ENCODE peak calls at places on chromosomes 13 and 19, in four cellular contexts. I is cardiac muscle cell, U is breast epithelium, G is uterus. W is an unnamed sample.

GRCh38 chr19:32831611-32832010 is 38.0 kb downstream of the SLC7A9 start:
- DNase-seq in G (no peak), I (no peak), U (no peak), W (no peak)

GRCh38 chr13:34654682-34655081 is 287.4 kb upstream of the NBEA start:
- DNase-seq in U (no peak), I (peak; percentile 29), G (no peak), W (no peak)

GRCh38 chr19:39415111-39416046 is 2.9 kb downstream of the PLEKHG2 start:
- DNase-seq in I (no peak), U (no peak), G (peak; percentile 41), W (no peak)

GRCh38 chr13:49646688-49647087 is 18.4 kb downstream of the ARL11 start:
- DNase-seq in I (no peak), G (no peak), U (no peak), W (no peak)

GRCh38 chr19:50300814-50301606 is 28.2 kb downstream of the KCNC3 start:
- DNase-seq in U (no peak), I (peak; percentile 70), G (no peak), W (no peak)

GRCh38 chr19:41994521-41994971 is 516 bp upstream of the ATP1A3 start:
- DNase-seq in G (no peak), U (no peak), I (no peak), W (peak; percentile 48)

GRCh38 chr19:32208060-32208459 is 137.3 kb upstream of the ZNF507 start:
- DNase-seq in G (no peak), U (no peak), I (no peak), W (no peak)

GRCh38 chr13:110507678-110508381 is 53.7 kb downstream of the RAB20 start:
- DNase-seq in I (no peak), U (peak; percentile 60), G (no peak), W (no peak)

GRCh38 chr19:10368101-10368803 is 12.1 kb downstream of the TYK2 start:
- DNase-seq in U (no peak), G (no peak), I (no peak), W (no peak)

GRCh38 chr19:30214651-30215051 is 157.5 kb upstream of the ZNF536 start:
- DNase-seq in I (no peak), G (no peak), U (no peak), W (no peak)

GRCh38 chr19:38488811-38489481 is 55.5 kb downstream of the RYR1 start:
- DNase-seq in U (no peak), I (no peak), G (no peak), W (no peak)

GRCh38 chr13:48527955-48528354 is 4.9 kb downstream of the RCBTB2 start:
- DNase-seq in U (no peak), I (no peak), G (no peak), W (no peak)

GRCh38 chr13:23512762-23513395 is 57.3 kb upstream of the TNFRSF19 start:
- DNase-seq in I (no peak), U (no peak), G (no peak), W (no peak)

GRCh38 chr19:10747271-10747670 is 29.4 kb downstream of the DNM2 start:
- DNase-seq in I (no peak), U (no peak), G (no peak), W (no peak)

GRCh38 chr19:19033426-19034203 is at the start of the genes ARMC6 and SUGP2:
- DNase-seq in U (peak; percentile 75), G (peak; percentile 89), I (peak; percentile 91), W (peak; percentile 85)
- TF ChIP-seq CTCF in U (peak; percentile 45), G (peak; percentile 22), I (no peak), W (no peak)

GRCh38 chr19:2529473-2529918 is 53.6 kb downstream of the GADD45B start:
- DNase-seq in U (no peak), G (no peak), I (peak; percentile 70), W (no peak)

GRCh38 chr19:2524840-2525723 is 49.2 kb downstream of the GADD45B start:
- DNase-seq in G (no peak), I (peak; percentile 40), U (peak; percentile 63), W (no peak)

GRCh38 chr19:2527171-2527570 is 51.2 kb downstream of the GADD45B start:
- DNase-seq in I (no peak), G (no peak), U (no peak), W (no peak)

GRCh38 chr19:2527716-2528115 is 51.8 kb downstream of the GADD45B start:
- DNase-seq in U (no peak), G (no peak), I (no peak), W (no peak)

GRCh38 chr19:2528543-2529173 is 52.7 kb downstream of the GADD45B start:
- DNase-seq in I (no peak), G (no peak), U (peak; percentile 88), W (no peak)
- H3K27ac ChIP-seq in I (no peak overlapping the region), G (no peak overlapping the region), U (peak overlapping the region; percentile 88), W (no peak overlapping the region)

GRCh38 chr13:89880201-89880600 is 1467.3 kb upstream of the MIR17HG start:
- DNase-seq in G (no peak), U (no peak), I (no peak), W (no peak)

GRCh38 chr13:89878904-89879303 is 1468.6 kb upstream of the MIR17HG start:
- DNase-seq in I (no peak), U (no peak), G (no peak), W (no peak)

DNA sequence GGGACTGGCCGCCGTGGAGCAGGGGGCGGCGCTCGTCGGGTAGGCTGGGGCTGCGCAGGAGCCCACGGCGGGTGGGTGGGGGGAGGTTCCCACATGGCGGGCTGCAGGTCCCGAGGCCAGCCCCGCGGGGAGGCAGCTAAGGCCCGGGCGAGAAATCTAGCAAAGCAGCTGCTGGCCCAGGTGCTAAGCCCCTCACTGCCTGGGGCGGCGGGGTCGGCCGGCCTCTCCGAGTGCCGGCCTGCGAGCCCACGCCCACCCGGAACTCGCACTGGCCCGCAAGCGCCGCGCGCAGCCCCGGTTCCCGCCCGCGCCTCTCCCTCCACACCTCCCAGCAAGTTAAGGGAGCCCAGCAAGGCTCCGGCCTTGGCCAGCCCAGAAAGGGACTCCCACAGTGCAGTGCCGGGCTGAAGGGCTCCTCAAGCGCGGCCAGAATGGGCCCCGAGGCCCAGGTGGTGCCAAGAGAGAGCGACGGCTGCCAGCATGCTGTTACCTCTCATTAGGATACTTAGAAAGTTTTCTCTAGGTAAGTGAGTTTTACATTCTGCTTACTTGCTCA is 1463.5 kb upstream of the MIR17HG start:
- DNase-seq in U (no peak), G (no peak), I (no peak), W (no peak)
- TF ChIP-seq CTCF in U (no peak), G (no peak), I (no peak), W (no peak)

GRCh38 chr19:46422344-46422743 is 6.4 kb downstream of the PNMA8C start:
- DNase-seq in I (no peak), G (no peak), U (no peak), W (no peak)
- H3K27ac ChIP-seq in I (no peak overlapping the region), G (no peak overlapping the region), U (no peak overlapping the region), W (no peak overlapping the region)

DNA sequence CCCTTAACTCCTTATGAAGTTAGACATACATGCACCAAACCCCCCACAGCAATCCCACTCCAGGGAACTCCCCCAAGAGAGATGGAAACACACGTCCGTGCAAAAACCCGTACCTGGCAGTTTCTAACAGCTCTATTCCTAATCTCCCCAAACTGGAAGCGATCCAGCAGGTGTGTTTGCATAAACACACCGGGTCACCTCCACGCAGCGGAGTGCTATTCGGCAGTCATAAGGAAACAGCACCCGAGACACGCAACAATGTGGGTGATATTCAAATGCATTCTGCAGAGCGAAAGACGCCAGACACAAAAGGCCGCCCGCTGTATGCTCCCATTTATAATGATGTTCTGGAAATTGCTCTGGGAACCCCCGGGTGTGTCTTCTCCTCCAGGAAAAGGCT is 6.8 kb upstream of the ZNRF4 start:
- DNase-seq in U (no peak), I (no peak), G (no peak), W (no peak)
- TF ChIP-seq CTCF in U (no peak), I (no peak), G (no peak), W (no peak)

DNA sequence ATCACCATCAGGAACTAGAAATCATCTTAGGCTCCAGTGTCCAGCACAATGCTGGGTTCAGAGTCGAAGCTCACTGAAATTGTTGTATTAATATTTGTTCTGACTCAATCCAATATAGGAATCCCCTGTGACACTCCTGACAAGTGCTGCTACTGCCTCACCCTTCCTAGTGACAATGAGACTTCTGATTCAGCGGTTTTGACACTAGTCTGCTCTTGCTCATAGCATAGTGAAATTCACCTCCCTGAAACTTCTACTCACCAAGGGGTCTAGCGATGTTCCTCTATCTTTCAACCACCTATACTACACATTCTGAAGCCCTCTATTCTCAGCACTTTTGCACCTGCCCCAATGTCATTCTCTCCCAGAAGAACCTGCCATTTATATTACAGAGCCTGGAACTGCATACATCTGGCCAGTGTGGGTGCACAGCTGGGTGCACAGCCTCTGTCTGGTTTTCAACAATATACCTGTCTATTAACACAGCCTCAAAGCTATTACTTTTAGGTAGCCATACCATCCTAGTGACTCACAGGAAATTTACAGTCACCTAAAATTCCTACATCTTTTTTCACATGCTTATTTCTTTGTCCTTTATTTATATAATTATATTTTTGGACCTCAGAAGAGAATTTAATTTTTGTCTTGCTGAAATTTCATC is 88.3 kb downstream of the DOCK9 start:
- DNase-seq in U (no peak), G (no peak), I (no peak), W (no peak)
- H3K27ac ChIP-seq in U (no peak overlapping the region), G (no peak overlapping the region), I (no peak overlapping the region), W (no peak overlapping the region)

GRCh38 chr13:21501709-21502108 is 42.6 kb upstream of the ZDHHC20 start:
- DNase-seq in U (no peak), G (no peak), I (no peak), W (no peak)
- TF ChIP-seq CTCF in U (no peak), G (no peak), I (no peak), W (peak; percentile 16)

GRCh38 chr13:33351324-33351723 is 65.8 kb upstream of the STARD13 start:
- DNase-seq in G (no peak), I (peak; percentile 69), U (no peak), W (no peak)

GRCh38 chr13:33353646-33354045 is 68.1 kb upstream of the STARD13 start:
- DNase-seq in U (no peak), I (no peak), G (no peak), W (no peak)

GRCh38 chr13:33352520-33352919 is 67.0 kb upstream of the STARD13 start:
- DNase-seq in G (no peak), U (no peak), I (no peak), W (no peak)

GRCh38 chr13:33352023-33352422 is 66.5 kb upstream of the STARD13 start:
- DNase-seq in G (no peak), U (no peak), I (no peak), W (no peak)

DNA sequence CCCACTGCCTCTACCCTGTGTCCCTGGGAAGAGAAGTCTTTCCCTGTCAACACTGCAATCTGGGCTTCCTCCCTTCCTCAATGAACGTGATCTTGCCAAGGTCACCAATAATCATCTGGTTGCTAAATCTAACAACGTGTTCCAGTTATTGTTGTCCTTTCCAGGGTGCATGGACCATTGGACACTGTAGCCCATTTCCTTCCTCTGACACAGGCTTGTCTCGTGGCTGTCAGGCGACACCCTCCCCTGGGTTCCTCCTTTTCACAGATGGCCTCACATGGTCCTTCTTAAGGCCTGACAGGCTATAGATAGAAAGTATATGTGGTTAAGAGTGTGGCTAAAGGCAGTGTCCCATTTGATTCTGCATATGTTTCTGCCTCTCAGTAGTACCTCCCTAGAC is 67.7 kb upstream of the STARD13 start:
- DNase-seq in U (no peak), I (no peak), G (no peak), W (peak; percentile 35)
- H3K27ac ChIP-seq in U (no peak overlapping the region), I (no peak overlapping the region), G (no peak overlapping the region), W (no peak overlapping the region)

DNA sequence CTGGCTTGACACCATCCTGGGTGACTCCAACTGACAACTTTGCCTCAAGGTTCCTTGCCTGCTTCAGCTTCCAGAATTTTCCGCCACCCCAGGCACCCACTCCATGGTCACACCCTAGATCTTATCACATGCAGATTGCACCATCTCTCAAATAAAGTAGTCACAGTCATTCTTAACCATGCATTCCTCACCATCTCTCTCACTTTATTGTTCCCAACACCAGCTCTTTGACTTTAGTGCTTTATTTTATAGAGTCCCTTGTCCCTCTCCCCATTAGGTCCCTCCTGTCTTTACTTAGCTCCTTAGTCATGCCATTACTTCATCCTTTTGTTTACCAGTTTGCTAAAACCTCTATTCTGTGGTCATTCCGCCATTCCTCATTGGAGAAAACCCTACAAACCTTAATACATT is 351.7 kb downstream of the SPRY2 start:
- DNase-seq in U (no peak), G (no peak), I (no peak), W (no peak)
- TF ChIP-seq CTCF in U (no peak), G (no peak), I (no peak), W (no peak)